ENCODE peak calls at places on chromosome 6, in seven cellular contexts. O is non-pigmented ciliary epithelial cell; W is prostate gland; I is B cell; R is HT1080; Y is KBM-7; A is stimulated activated CD4-positive, alpha-beta T cell treated with anti-CD3 and anti-CD28 coated beads, TNF-alpha, amount 100 ng/mL, for 1 hour. U is an unnamed sample.

GRCh38 chr6:27136978-27137814 is 110.3 kb upstream of the PRSS16 start:
- DNase-seq in O (no peak), W (no peak), I (no peak), R (no peak), Y (no peak), A (no peak), U (no peak)

GRCh38 chr6:56222509-56222908 is 24.9 kb downstream of the COL21A1 start:
- DNase-seq in O (no peak), W (no peak), I (no peak), R (no peak), Y (no peak), A (no peak), U (no peak)

GRCh38 chr6:32973934-32974333 is 5.5 kb downstream of the BRD2 start:
- DNase-seq in O (no peak), W (no peak), I (no peak), R (peak; percentile 55), Y (peak; percentile 66), A (no peak), U (no peak)

GRCh38 chr6:1190361-1190760 is 121.5 kb upstream of the FOXQ1 start:
- DNase-seq in O (peak; percentile 83), W (no peak), I (no peak), R (peak; percentile 95), Y (no peak), A (no peak), U (no peak)

GRCh38 chr6:122610690-122611455 is 668 bp downstream of the PKIB start:
- DNase-seq in O (no peak), W (peak; percentile 21), I (no peak), R (no peak), Y (peak; percentile 77), A (no peak), U (no peak)

GRCh38 chr6:35919085-35919826 is 1.6 kb downstream of the SRPK1 start:
- DNase-seq in O (no peak), W (no peak), I (no peak), R (no peak), Y (peak; percentile 30), A (no peak), U (no peak)

GRCh38 chr6:4319992-4320683 is 184.8 kb upstream of the ECI2 start:
- DNase-seq in O (no peak), W (no peak), I (no peak), R (peak; percentile 31), Y (peak; percentile 72), A (no peak), U (no peak)

GRCh38 chr6:82068721-82069120 is 178.8 kb downstream of the IBTK start:
- DNase-seq in O (no peak), W (no peak), I (no peak), R (no peak), Y (no peak), A (no peak), U (no peak)

U was measured in caudate nucleus.